ENCODE peak calls at places on chromosomes 13 and 19, in ten cellular contexts. G is NCI-H187; H is activated CD4-positive, alpha-beta T cell treated with anti-CD3 and anti-CD28 coated beads, Interleukin-2, amount 50 U/mL, for 24 hours; E is HS-5; J is M059J; S is stimulated activated CD8-positive, alpha-beta memory T cell treated with anti-CD3 and anti-CD28 coated beads, Interleukin-15, amount 100 ng/mL, for 1 hour; C is cardiac fibroblast; T is HFF-Myc; N is body of pancreas; B is activated T-cell treated with anti-CD3 and anti-CD28 coated beads for 24 hours. L is an unnamed sample.

GRCh38 chr19:36152061-36152885 is at the start of gene COX7A1:
- DNase-seq in N (peak; percentile 58), B (no peak), E (no peak), J (no peak), C (peak; percentile 70), S (no peak), H (no peak), T (no peak), G (no peak), L (no peak)

GRCh38 chr19:43310221-43310620 is 40.9 kb upstream of the PSG9 start:
- DNase-seq in S (no peak), C (no peak), H (no peak), B (no peak), G (no peak), T (no peak), N (no peak), E (no peak), J (peak; percentile 64), L (no peak)

GRCh38 chr19:39590265-39590664 is 12.1 kb upstream of the LGALS13 start:
- DNase-seq in S (no peak), H (no peak), T (no peak), N (no peak), C (peak; percentile 3), E (no peak), J (peak; percentile 9), B (no peak), G (no peak), L (no peak)

GRCh38 chr19:31589109-31589508 is 239.9 kb upstream of the TSHZ3 start:
- DNase-seq in H (no peak), T (no peak), N (no peak), J (no peak), G (no peak), E (no peak), S (no peak), B (no peak), C (no peak), L (no peak)

GRCh38 chr19:3396881-3397265 is 30.5 kb downstream of the NFIC start:
- DNase-seq in J (no peak), H (no peak), G (no peak), S (no peak), E (no peak), T (no peak), B (no peak), N (no peak), C (no peak), L (no peak)

GRCh38 chr13:64808704-64809103 is 2421.4 kb downstream of the PCDH9 start:
- DNase-seq in E (no peak), C (no peak), S (no peak), T (no peak), N (no peak), B (no peak), J (no peak), H (no peak), G (no peak), L (no peak)

GRCh38 chr13:48578516-48579166 is 45.8 kb upstream of the RCBTB2 start:
- DNase-seq in J (no peak), T (no peak), N (no peak), C (no peak), B (no peak), G (no peak), E (no peak), S (no peak), H (no peak), L (no peak)

GRCh38 chr13:42924290-42924803 is 67.7 kb downstream of the EPSTI1 start:
- DNase-seq in T (no peak), G (peak; percentile 28), H (no peak), B (no peak), S (no peak), N (no peak), J (no peak), E (no peak), C (no peak), L (no peak)

GRCh38 chr19:8965887-8966286 is 44.3 kb downstream of the MUC16 start:
- DNase-seq in S (no peak), C (no peak), E (no peak), T (no peak), B (no peak), H (no peak), N (no peak), J (no peak), G (no peak), L (no peak)

GRCh38 chr13:71017607-71018006 is 849.4 kb downstream of the DACH1 start:
- DNase-seq in B (no peak), G (no peak), N (no peak), C (no peak), S (no peak), J (no peak), H (no peak), T (no peak), E (no peak), L (no peak)

GRCh38 chr13:110463876-110464510 is 97.5 kb downstream of the RAB20 start:
- DNase-seq in E (no peak), B (no peak), J (no peak), C (no peak), G (no peak), N (no peak), S (no peak), T (no peak), H (no peak), L (no peak)

GRCh38 chr13:74641586-74641985 is 507.4 kb upstream of the KLF12 start:
- DNase-seq in G (no peak), B (no peak), N (no peak), E (no peak), H (no peak), J (peak; percentile 21), S (no peak), T (no peak), C (no peak), L (no peak)

GRCh38 chr19:54183431-54183830 is 5.9 kb downstream of the MBOAT7 start:
- DNase-seq in B (no peak), H (no peak), N (no peak), C (no peak), S (no peak), J (no peak), G (no peak), T (no peak), E (no peak), L (no peak)

GRCh38 chr13:95492044-95492801 is 60.3 kb upstream of the CLDN10 start:
- DNase-seq in T (no peak), N (no peak), E (no peak), S (no peak), J (no peak), G (peak; percentile 65), B (no peak), C (no peak), H (no peak), L (peak; percentile 95)

L was measured in colonic mucosa.